ENCODE peak calls at places on chromosomes 13 and 19, in four cellular contexts. H is H1, E is neuronal stem cell, O is fibroblast of lung. Y is an unnamed sample. For H3K4me1, the result is how much of the 10 kb centered on the place peaks cover.

GRCh38 chr13:55359067-55359466 is 1781.7 kb upstream of the PRR20A start:
- DNase-seq in E (no peak), O (no peak), H (no peak), Y (no peak)

GRCh38 chr19:6947745-6948144 is 60.4 kb downstream of the ADGRE1 start:
- DNase-seq in H (no peak), E (no peak), O (peak), Y (no peak)

GRCh38 chr13:48184260-48184659 is 48.7 kb upstream of the ITM2B start:
- DNase-seq in H (no peak), E (no peak), O (no peak), Y (no peak)

GRCh38 chr19:30406220-30406944 is 34.2 kb downstream of the ZNF536 start:
- DNase-seq in H (peak), E (no peak), O (peak), Y (no peak)

GRCh38 chr13:112058941-112059340 is 8.0 kb upstream of the SOX1 start:
- DNase-seq in O (no peak), H (no peak), E (no peak), Y (no peak)

GRCh38 chr13:106466691-106467405 is 68.6 kb downstream of the EFNB2 start:
- DNase-seq in H (no peak), E (no peak), O (no peak), Y (no peak)

GRCh38 chr13:26017196-26017921 is 34.5 kb downstream of the SHISA2 start:
- DNase-seq in E (no peak), H (no peak), O (no peak), Y (no peak)

GRCh38 chr19:13984186-13984585 is 21.9 kb downstream of the RFX1 start:
- DNase-seq in H (no peak), O (no peak), E (no peak), Y (no peak)

GRCh38 chr19:29831041-29831548 is 19.3 kb downstream of the CCNE1 start:
- DNase-seq in O (no peak), E (no peak), H (no peak), Y (no peak)

GRCh38 chr19:33622809-33623511 is 1.2 kb downstream of the CHST8 start:
- DNase-seq in O (no peak), E (peak), H (no peak), Y (no peak)

GRCh38 chr13:36288794-36289391 is 8.7 kb downstream of the CCDC169 start:
- DNase-seq in E (peak), O (no peak), H (no peak), Y (no peak)

GRCh38 chr13:26558074-26558805 is 757 bp downstream of the WASF3 start:
- DNase-seq in O (peak), E (peak), H (peak), Y (peak)

GRCh38 chr13:44422755-44423643 is 49.4 kb downstream of the SERP2 start:
- DNase-seq in O (no peak), E (no peak), H (peak), Y (no peak)

GRCh38 chr19:43318203-43318602 is 35.3 kb upstream of the CD177 start:
- DNase-seq in H (no peak), O (no peak), E (no peak), Y (no peak)

GRCh38 chr13:30816733-30817132 is 81.4 kb downstream of the ALOX5AP start:
- DNase-seq in O (no peak), H (no peak), E (no peak), Y (no peak)

GRCh38 chr19:18951721-18952281 is 10.8 kb upstream of the HOMER3 start:
- DNase-seq in H (no peak), E (no peak), O (no peak), Y (no peak)

GRCh38 chr19:11125994-11126685 is 29.4 kb downstream of the SPC24 start:
- DNase-seq in E (peak), H (peak), O (peak), Y (peak)

GRCh38 chr19:17107546-17108452 is 32.2 kb downstream of the MYO9B start:
- DNase-seq in H (no peak), O (peak), E (no peak), Y (peak)

GRCh38 chr19:40159744-40160143 is 31.5 kb upstream of the MAP3K10 start:
- DNase-seq in O (no peak), E (no peak), H (no peak), Y (no peak)
- H3K4me1 ChIP-seq in O (under half), E (under half), H (under half), Y (under half)

GRCh38 chr19:16067205-16067938 is 8.9 kb upstream of the TPM4 start:
- DNase-seq in E (no peak), O (peak), H (no peak), Y (peak)
- H3K4me1 ChIP-seq in E (under half), O (under half), H (under half), Y (under half)

DNA sequence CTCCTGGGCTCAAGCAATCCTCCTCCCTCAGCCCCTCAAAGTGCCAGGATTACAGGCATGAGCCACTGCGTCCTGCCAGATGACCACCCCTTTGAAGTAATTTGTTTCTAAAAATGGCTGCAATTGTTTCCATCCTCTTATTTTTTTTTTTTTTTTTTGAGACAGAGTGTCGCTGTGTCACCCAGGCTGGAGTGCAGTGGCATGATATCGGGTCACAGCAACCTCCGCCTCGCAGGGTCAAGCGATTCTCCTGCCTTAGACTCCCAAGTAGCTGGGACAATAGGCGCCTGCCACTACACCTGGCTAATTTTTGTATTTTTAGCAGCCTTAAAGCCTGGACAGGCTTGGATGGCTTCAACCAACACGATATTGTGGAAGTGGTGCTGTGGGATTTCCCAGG is 22.3 kb upstream of the DPP9 start:
- DNase-seq in E (no peak), O (no peak), H (no peak), Y (no peak)
- H3K4me1 ChIP-seq in E (under half), O (under half), H (under half), Y (under half)

DNA sequence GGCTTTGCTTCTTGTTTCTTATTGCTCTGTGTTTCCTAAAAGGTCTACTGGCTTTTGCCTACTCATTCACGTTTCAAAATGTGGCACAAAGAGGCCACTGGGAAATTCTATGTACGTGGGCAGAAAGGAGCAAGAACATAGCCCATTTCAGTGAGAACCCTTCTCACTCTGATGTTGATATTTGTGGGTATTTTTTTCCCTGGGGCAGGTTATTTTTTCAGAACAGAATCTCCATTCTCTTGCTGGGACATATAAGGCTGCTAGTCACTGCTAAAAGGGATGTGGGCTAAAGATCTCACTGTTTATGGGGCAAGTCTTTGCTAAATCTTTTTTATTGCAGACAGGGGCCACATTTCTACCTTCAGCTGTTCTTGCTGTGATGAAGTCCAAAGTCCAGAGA is 27.1 kb downstream of the EDNRB start:
- DNase-seq in O (no peak), E (no peak), H (no peak), Y (no peak)
- H3K4me1 ChIP-seq in O (under half), E (under half), H (under half), Y (under half)

DNA sequence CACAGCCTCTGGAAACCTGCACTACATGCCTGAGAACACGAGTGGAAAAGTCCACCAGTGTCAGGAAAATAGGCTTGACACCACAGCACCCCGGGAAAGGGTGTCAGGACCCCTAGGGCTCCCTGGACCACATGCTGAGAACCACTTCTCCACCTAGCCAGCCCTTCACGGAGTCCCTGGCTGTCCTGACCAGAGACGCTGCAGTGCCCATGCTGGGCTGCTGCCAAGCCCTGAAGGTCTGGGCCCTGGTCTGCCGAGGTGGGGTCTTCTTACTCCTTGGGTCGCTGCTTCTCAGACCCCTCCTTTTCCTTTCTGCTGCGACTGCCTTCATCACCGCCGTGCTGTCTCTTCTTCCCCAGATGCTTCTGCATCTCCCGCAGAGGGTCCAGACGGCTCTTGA is 3.0 kb downstream of the LENG1 start:
- DNase-seq in H (no peak), O (no peak), E (no peak), Y (peak)
- H3K4me1 ChIP-seq in H (under half), O (under half), E (under half), Y (under half)

GRCh38 chr19:40420451-40420765 is 5.4 kb downstream of the SERTAD1 start:
- DNase-seq in H (no peak), O (no peak), E (no peak), Y (no peak)

GRCh38 chr19:40419780-40420179 is 6.0 kb downstream of the SERTAD1 start:
- DNase-seq in E (no peak), H (no peak), O (no peak), Y (peak)

GRCh38 chr19:40418040-40418439 is 4.9 kb upstream of the PRX start:
- DNase-seq in O (no peak), H (no peak), E (no peak), Y (no peak)

GRCh38 chr19:40417714-40417996 is 4.5 kb upstream of the PRX start:
- DNase-seq in H (no peak), O (no peak), E (no peak), Y (no peak)

DNA sequence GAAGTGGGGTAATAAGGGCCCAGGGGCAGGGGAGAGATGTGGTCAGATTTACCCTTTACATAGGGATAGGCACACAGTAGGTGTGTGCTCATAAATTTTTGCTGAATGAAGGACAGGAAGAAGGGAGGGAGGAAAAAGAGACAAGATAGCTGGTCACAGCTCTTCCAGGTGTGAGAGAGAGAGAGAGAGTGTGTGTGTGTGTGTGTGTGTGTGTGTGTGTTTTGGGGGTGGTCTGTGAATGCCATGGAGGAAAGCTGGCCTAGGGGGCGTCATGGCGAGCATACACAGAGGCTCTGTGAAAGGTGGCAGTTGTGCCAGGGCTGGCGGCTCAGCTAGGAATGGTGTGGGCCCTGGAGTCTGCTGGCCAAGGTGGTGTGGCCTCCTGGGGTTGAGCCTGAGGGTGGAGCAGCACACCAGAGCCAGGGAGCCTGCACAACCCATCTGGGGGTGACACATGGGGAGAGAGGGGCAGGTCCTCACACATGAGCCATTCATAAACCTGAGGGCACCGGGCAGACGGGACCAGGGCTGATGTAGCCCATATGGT is 6.0 kb upstream of the PRX start:
- DNase-seq in H (no peak), E (no peak), O (no peak), Y (no peak)
- H3K4me1 ChIP-seq in H (under half), E (under half), O (under half), Y (under half)